ENCODE peak calls at places on chromosome 10, in seven cellular contexts. F is brain microvascular endothelial cell; T is body of pancreas; W is cardiac muscle cell; O is breast epithelium; E is endodermal cell; P is CD8-positive, alpha-beta T cell. Y is an unnamed sample.

GRCh38 chr10:102856758-102857424 is 2.8 kb downstream of the BORCS7 start:
- DNase-seq in O (no peak), T (no peak), F (no peak), W (no peak), P (no peak), E (no peak), Y (no peak)

GRCh38 chr10:23263441-23264164 is 71.5 kb downstream of the PTF1A start:
- DNase-seq in O (no peak), P (no peak), T (peak), W (no peak), E (no peak), F (no peak), Y (no peak)

GRCh38 chr10:110413049-110413783 is 84.5 kb upstream of the DUSP5 start:
- DNase-seq in F (no peak), O (no peak), W (no peak), P (no peak), T (no peak), E (no peak), Y (no peak)

GRCh38 chr10:33286186-33286934 is 48.1 kb downstream of the NRP1 start:
- DNase-seq in E (no peak), O (no peak), W (no peak), F (no peak), T (no peak), P (no peak), Y (no peak)

GRCh38 chr10:113709221-113709838 is 29.6 kb downstream of the CASP7 start:
- DNase-seq in P (no peak), O (no peak), T (no peak), W (peak), F (peak), E (no peak), Y (no peak)

GRCh38 chr10:77637474-77637985 is at the start of gene KCNMA1:
- DNase-seq in O (no peak), W (no peak), P (no peak), E (peak), T (peak), F (peak), Y (peak)

GRCh38 chr10:97356318-97356914 is 21.9 kb upstream of the FRAT2 start:
- DNase-seq in W (no peak), F (no peak), T (no peak), O (no peak), E (no peak), P (no peak), Y (no peak)

GRCh38 chr10:662686-663465 is 26.6 kb downstream of the DIP2C start:
- DNase-seq in F (no peak), W (no peak), T (no peak), E (peak), O (no peak), P (no peak), Y (no peak)

GRCh38 chr10:28375399-28376354 is 72.8 kb upstream of the MPP7 start:
- DNase-seq in E (no peak), F (peak), O (no peak), W (peak), T (peak), P (no peak), Y (no peak)

GRCh38 chr10:21264271-21264670 is 261.2 kb downstream of the SKIDA1 start:
- DNase-seq in F (no peak), O (no peak), P (no peak), W (no peak), E (no peak), T (no peak), Y (no peak)

GRCh38 chr10:116312091-116312490 is 12.2 kb upstream of the CCDC172 start:
- DNase-seq in F (no peak), W (no peak), O (no peak), P (no peak), E (no peak), T (no peak), Y (no peak)

GRCh38 chr10:11654659-11655058 is 43.2 kb upstream of the USP6NL start:
- DNase-seq in E (no peak), O (no peak), W (no peak), P (no peak), F (no peak), T (no peak), Y (no peak)

GRCh38 chr10:132545659-132546367 is 8.2 kb downstream of the INPP5A start:
- DNase-seq in E (peak), T (no peak), P (no peak), O (no peak), W (no peak), F (no peak), Y (no peak)

GRCh38 chr10:60042262-60042661 is 135.9 kb upstream of the CCDC6 start:
- DNase-seq in O (no peak), P (no peak), E (no peak), T (no peak), F (no peak), W (no peak), Y (no peak)

GRCh38 chr10:71573562-71574300 is 145.8 kb downstream of the C10orf105 start:
- DNase-seq in T (no peak), P (no peak), W (no peak), O (no peak), E (no peak), F (no peak), Y (no peak)

GRCh38 chr10:127012769-127013152 is 107.5 kb downstream of the DOCK1 start:
- DNase-seq in O (peak), T (peak), P (no peak), F (no peak), E (no peak), W (peak), Y (peak)

GRCh38 chr10:88071814-88072380 is 208.5 kb downstream of the PTEN start:
- DNase-seq in P (no peak), F (no peak), W (no peak), E (no peak), T (no peak), O (no peak), Y (no peak)

GRCh38 chr10:35331894-35332640 is 4.2 kb upstream of the CCNY start:
- DNase-seq in E (no peak), O (no peak), P (no peak), F (peak), W (peak), T (no peak), Y (no peak)

GRCh38 chr10:76357726-76358125 is 926.3 kb downstream of the LRMDA start:
- DNase-seq in T (no peak), W (no peak), O (no peak), P (no peak), F (no peak), E (no peak), Y (no peak)

GRCh38 chr10:127135844-127136577 is 60.4 kb downstream of the INSYN2A start:
- DNase-seq in E (no peak), O (no peak), T (no peak), P (no peak), W (no peak), F (no peak), Y (no peak)

GRCh38 chr10:59580257-59580863 is 129.3 kb downstream of the SLC16A9 start:
- DNase-seq in O (no peak), W (peak), F (peak), E (no peak), T (no peak), P (no peak), Y (no peak)

GRCh38 chr10:127392351-127393235 is 156.5 kb upstream of the NPS start:
- DNase-seq in P (no peak), F (no peak), W (no peak), T (no peak), E (no peak), O (no peak), Y (no peak)

GRCh38 chr10:61110188-61110844 is 166.3 kb upstream of the RHOBTB1 start:
- DNase-seq in W (peak), F (peak), T (no peak), E (no peak), O (no peak), P (no peak), Y (no peak)

GRCh38 chr10:72812798-72813430 is 80.6 kb upstream of the OIT3 start:
- DNase-seq in W (peak), P (no peak), T (no peak), E (no peak), F (peak), O (no peak), Y (no peak)

GRCh38 chr10:373015-373414 is 237.8 kb downstream of the ZMYND11 start:
- DNase-seq in O (no peak), F (peak), E (no peak), T (no peak), W (peak), P (no peak), Y (no peak)

DNA sequence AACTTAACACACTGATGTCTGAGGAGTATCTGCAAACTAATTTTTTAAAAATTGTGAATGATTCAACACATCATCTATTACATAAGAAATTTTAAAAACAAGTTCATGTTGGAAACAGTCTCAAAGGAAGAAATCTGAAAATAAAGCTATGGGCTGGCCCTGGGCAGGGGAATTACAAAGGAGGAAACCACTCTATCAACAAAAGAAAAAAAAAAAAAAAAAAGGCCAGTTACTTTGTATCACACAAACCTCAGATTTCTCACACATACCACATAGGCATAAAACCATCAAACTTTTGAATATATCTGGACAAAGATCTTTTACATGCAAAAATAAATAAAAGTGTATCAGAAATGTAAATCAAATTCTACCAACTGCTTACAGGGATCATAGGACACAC is 20.8 kb downstream of the TIAL1 start:
- DNase-seq in E (no peak), T (no peak), F (no peak), P (no peak), O (no peak), W (no peak), Y (no peak)
- H3K27ac ChIP-seq in E (no peak), T (no peak), F (no peak), P (no peak), O (no peak), W (no peak), Y (no peak)

DNA sequence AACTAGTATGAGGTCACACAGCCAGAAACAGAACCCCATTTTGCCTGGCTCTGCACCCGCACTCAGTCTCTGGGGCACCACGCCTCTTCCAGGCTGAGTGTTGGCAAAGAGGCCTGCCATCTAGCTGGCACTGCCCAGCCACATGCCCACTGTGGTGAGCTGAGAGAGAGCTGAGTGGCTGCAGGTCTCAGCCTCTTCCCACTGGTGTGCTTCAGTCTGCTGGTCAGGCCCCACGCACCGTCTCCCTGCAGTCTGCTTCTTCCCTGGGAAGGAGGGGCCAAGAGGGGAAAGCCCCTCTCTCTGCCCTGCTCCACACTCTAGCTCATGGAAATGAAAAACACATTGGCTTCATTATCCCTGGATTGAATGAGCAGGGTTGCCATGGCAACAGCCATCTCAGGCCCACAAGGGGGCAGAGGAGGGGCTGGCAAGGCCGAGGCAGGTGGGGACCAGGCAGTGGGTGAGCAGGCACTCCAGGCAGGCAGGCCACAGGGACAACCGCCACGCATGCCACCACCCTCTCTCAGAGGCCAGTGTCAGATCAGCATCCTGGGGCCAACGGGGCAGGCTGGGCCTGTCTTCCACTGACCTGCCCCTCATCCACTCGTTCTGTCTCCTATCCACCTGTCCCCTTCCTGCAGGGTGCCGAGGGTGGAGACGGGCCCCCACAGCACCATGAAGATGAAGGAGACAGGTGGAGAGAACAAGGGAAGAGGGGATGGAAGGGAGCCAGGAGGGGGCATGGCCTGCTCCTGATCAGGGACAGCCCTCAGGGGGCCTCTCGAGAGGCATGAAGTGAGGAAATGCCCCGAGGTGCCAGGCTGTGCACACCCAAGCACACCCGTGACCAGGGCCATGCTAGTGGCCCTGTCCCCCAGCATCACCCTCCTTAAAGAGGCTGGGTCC is 110.9 kb downstream of the ZMIZ1 start:
- DNase-seq in P (no peak), O (no peak), T (no peak), E (peak), F (no peak), W (no peak), Y (peak)
- TF ChIP-seq CTCF in P (no peak), O (no peak), T (no peak), E (peak), F (peak), W (peak), Y (no peak)

GRCh38 chr10:118903251-118903650 is 126.3 kb upstream of the NANOS1 start:
- DNase-seq in T (no peak), F (no peak), P (no peak), E (no peak), W (no peak), O (no peak), Y (no peak)

GRCh38 chr10:118903691-118904090 is 125.8 kb upstream of the NANOS1 start:
- DNase-seq in E (no peak), F (no peak), P (no peak), T (no peak), W (no peak), O (no peak), Y (no peak)

GRCh38 chr10:118901409-118901808 is 128.1 kb upstream of the NANOS1 start:
- DNase-seq in P (no peak), T (no peak), O (no peak), E (no peak), W (no peak), F (no peak), Y (no peak)

GRCh38 chr10:118904284-118904683 is 125.2 kb upstream of the NANOS1 start:
- DNase-seq in E (no peak), P (no peak), T (no peak), O (no peak), F (no peak), W (no peak), Y (no peak)

DNA sequence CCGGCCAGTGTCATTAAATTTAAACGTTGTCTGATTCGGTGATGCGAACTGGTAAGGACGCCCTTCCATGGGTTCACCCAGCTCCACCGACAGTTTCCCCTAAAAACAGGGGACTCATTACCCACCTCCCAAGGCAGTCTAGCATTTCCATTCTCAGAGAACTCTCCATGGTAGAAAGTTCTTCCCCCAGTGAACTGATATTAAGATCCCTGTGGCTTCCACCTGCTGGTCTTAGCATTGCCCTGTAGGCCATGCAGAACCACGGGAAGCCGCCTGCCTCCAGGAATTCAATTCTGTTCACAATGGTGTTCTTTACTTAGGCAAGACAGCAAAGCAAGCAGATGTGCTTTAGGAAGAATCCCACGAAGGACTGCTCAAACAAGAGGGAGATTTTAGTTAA is 128.9 kb upstream of the NANOS1 start:
- DNase-seq in O (no peak), P (no peak), W (no peak), T (no peak), F (no peak), E (no peak), Y (no peak)
- H3K27ac ChIP-seq in O (no peak), P (no peak), W (no peak), T (no peak), F (no peak), E (no peak), Y (no peak)

GRCh38 chr10:48309711-48310226 is 3.3 kb downstream of the MAPK8 start:
- DNase-seq in W (peak), O (no peak), T (no peak), P (no peak), E (no peak), F (no peak), Y (no peak)
- TF ChIP-seq CTCF in W (peak), O (no peak), T (peak), P (peak), E (peak), F (no peak), Y (peak)

GRCh38 chr10:29725133-29725720 is 90.5 kb upstream of the SVIL start:
- DNase-seq in O (no peak), E (no peak), F (peak), P (no peak), W (peak), T (no peak), Y (no peak)
- H3K27ac ChIP-seq in O (no peak), E (peak), F (no peak), P (no peak), W (peak), T (no peak), Y (no peak)

GRCh38 chr10:17287151-17287550 is 59.1 kb downstream of the VIM start:
- DNase-seq in O (no peak), P (no peak), F (no peak), E (no peak), W (no peak), T (no peak), Y (no peak)

GRCh38 chr10:17292375-17292774 is 64.3 kb downstream of the VIM start:
- DNase-seq in O (no peak), T (no peak), E (no peak), F (no peak), P (no peak), W (no peak), Y (no peak)

GRCh38 chr10:17289763-17290162 is 61.7 kb downstream of the VIM start:
- DNase-seq in E (no peak), T (no peak), P (no peak), O (no peak), F (no peak), W (no peak), Y (no peak)

GRCh38 chr10:17286562-17287089 is 58.6 kb downstream of the VIM start:
- DNase-seq in W (no peak), E (peak), O (no peak), T (no peak), F (no peak), P (no peak), Y (no peak)

DNA sequence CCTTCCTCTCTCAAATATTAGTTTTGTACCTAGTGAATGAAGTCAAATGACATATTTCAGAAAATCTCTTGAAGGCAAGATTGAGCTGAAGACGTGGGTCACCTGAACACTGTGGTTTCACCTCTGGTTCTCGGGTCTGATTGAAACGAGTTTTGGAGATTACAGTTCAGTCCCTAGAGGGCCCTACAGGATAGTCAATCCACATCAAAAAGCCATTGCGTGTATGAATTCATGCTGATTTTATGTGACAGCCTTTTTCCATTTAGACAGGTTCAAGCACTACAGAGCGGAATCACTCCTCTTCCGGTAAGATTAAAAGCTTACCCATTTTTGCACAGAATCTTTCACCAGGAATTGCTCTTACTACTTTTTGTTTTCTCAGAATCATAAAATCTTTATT is 62.2 kb downstream of the VIM start:
- DNase-seq in T (peak), P (no peak), W (peak), O (no peak), F (no peak), E (no peak), Y (peak)
- TF ChIP-seq CTCF in T (peak), P (no peak), W (no peak), O (peak), F (peak), E (peak), Y (no peak)

GRCh38 chr10:86083206-86083605 is 283.4 kb downstream of the GRID1 start:
- DNase-seq in E (no peak), P (no peak), O (no peak), W (no peak), F (no peak), T (no peak), Y (no peak)
- H3K27ac ChIP-seq in E (no peak), P (no peak), O (no peak), W (no peak), F (no peak), T (no peak), Y (no peak)

DNA sequence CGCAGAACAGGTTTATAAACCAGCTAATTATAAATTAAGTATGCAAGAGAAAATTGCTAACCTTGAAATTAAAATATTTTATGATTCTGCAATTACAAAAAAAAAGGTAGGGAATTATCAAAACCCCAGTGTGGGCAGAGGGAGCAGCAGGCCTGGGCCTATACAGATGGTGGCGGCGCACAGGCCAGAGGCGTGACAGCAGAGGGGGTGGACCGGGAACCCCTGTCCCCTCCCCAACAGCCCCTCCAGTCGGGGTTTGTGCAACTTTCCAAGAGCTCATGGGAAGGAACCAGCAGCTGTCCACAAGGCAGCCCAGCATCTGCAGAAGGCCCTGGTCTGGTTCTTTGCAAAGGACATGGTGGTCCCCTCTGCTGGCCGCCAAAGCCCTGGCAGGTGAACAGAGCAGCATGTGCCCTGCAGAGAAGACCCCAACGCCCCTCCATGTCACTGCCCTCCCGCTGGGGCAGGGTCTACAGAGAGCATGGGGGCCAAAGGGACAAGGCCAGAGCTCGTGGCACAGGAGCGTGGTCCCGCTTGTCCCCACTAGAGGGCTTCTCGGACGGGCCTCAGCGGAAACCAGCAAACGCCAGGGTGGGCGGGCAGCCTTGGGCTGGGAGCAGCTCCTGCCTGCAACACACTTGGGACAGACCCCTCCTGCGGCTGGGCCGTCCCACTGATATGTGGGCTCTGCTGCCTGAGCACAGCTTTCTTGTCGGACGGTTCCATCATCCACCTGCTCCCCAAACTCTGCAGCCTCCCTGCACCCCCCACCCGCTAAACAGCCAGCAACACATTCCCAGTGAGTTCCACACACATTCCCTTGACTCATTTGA is 75.1 kb downstream of the EBF3 start:
- DNase-seq in F (peak), O (no peak), W (peak), E (peak), P (peak), T (peak), Y (peak)
- TF ChIP-seq CTCF in F (peak), O (no peak), W (peak), E (peak), P (peak), T (peak), Y (peak)

GRCh38 chr10:51314079-51314835 is 240.0 kb downstream of the PRKG1 start:
- DNase-seq in W (no peak), F (no peak), P (no peak), T (no peak), E (no peak), O (no peak), Y (no peak)
- H3K27ac ChIP-seq in W (no peak), F (no peak), P (no peak), T (no peak), E (no peak), O (no peak), Y (no peak)

GRCh38 chr10:5195727-5196374 is 786 bp upstream of the AKR1C4 start:
- DNase-seq in P (no peak), W (no peak), E (no peak), O (no peak), F (no peak), T (no peak), Y (no peak)
- TF ChIP-seq CTCF in P (no peak), W (no peak), E (no peak), O (no peak), F (no peak), T (no peak), Y (no peak)

Y was measured in WERI-Rb-1.